ENCODE peak calls at places on chromosomes 13 and 19, in ten cellular contexts. P, R, F, O, U, V, E, N, X and W are unnamed samples. For H3K4me1, the result is how much of the 10 kb centered on the place peaks cover.

GRCh38 chr13:30847697-30848307 is 58.3 kb upstream of the MEDAG start:
- DNase-seq in P (peak), R (no peak), F (no peak), O (no peak), U (peak), V (no peak), E (no peak), N (no peak), X (no peak), W (no peak)

GRCh38 chr19:7923295-7924191 is 2.4 kb downstream of the CTXN1 start:
- DNase-seq in P (no peak), R (no peak), F (no peak), O (peak), U (no peak), V (no peak), E (peak), N (no peak), X (no peak), W (no peak)

GRCh38 chr13:49356224-49356623 is 87.6 kb downstream of the CAB39L start:
- DNase-seq in P (peak), R (no peak), F (no peak), O (no peak), U (peak), V (no peak), E (no peak), N (no peak), X (no peak), W (no peak)

GRCh38 chr13:113207890-113208423 is 512 bp downstream of the PCID2 start:
- DNase-seq in P (peak), R (peak), F (peak), O (no peak), U (peak), V (no peak), E (no peak), N (no peak), X (peak), W (peak)

GRCh38 chr19:17340871-17341357 is 3.6 kb downstream of the GTPBP3 start:
- DNase-seq in P (no peak), R (peak), F (no peak), O (no peak), U (no peak), V (no peak), E (peak), N (no peak), X (no peak), W (no peak)

GRCh38 chr13:112061367-112062046 is 5.4 kb upstream of the SOX1 start:
- DNase-seq in P (no peak), R (peak), F (no peak), O (no peak), U (no peak), V (no peak), E (no peak), N (no peak), X (no peak), W (no peak)

GRCh38 chr19:49231389-49231788 is 73.8 kb downstream of the TRPM4 start:
- DNase-seq in P (no peak), R (no peak), F (no peak), O (no peak), U (no peak), V (no peak), E (no peak), N (no peak), X (no peak), W (no peak)

GRCh38 chr13:46053162-46054012 is 841 bp upstream of the ZC3H13 start:
- DNase-seq in P (no peak), R (no peak), F (no peak), O (no peak), U (no peak), V (no peak), E (no peak), N (no peak), X (no peak), W (no peak)

GRCh38 chr19:37362733-37363132 is 8.2 kb upstream of the ZNF527 start:
- DNase-seq in P (peak), R (peak), F (peak), O (no peak), U (peak), V (peak), E (no peak), N (no peak), X (no peak), W (no peak)

GRCh38 chr13:51453308-51453958 is 597 bp upstream of the INTS6 start:
- DNase-seq in P (peak), R (no peak), F (peak), O (peak), U (no peak), V (no peak), E (peak), N (peak), X (peak), W (peak)

DNA sequence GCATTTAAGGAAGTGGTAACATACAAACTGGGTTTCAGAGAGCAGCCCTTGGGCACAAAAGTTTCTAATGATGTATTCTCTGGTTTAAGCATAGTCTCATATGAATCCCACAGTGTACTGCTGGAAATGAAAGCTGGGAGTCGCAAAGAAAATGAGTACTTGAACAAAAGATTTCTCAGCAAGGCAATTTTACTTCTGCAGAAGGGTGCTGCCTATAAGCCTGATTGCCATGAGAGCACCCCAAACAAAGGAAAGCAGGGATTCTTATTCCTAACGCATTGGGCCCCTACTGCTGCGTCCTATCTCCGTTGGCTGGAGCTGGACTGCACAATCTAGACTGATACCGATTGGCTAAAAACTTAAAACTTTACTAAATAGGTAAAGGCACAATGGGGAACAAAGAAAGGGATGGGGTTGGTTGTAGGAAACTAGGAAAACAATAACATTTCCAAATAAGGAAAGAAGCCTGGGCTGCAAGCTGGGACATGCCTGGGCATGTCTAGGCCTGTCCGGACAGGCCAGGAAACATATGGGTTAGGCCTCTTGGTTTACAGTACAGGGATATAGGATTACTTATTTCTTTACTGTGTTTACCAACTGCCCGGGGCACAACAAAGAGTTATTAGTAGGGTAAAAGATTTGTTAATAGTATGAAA is 27.4 kb upstream of the VN1R4 start:
- DNase-seq in P (no peak), R (peak), F (no peak), O (no peak), U (no peak), V (no peak), E (no peak), N (no peak), X (no peak), W (no peak)
- H3K27ac ChIP-seq in P (no peak), R (no peak), F (no peak), O (no peak), U (no peak), V (peak), E (no peak), N (no peak), X (no peak), W (no peak)

GRCh38 chr19:1411255-1412191 is 4.1 kb downstream of the DAZAP1 start:
- DNase-seq in P (peak), R (no peak), F (no peak), O (no peak), U (peak), V (no peak), E (peak), N (no peak), X (peak), W (no peak)

GRCh38 chr19:1410789-1411188 is 3.4 kb downstream of the DAZAP1 start:
- DNase-seq in P (no peak), R (no peak), F (no peak), O (no peak), U (no peak), V (no peak), E (no peak), N (no peak), X (no peak), W (no peak)

GRCh38 chr19:1409204-1410005 is 2.0 kb downstream of the DAZAP1 start:
- DNase-seq in P (peak), R (no peak), F (no peak), O (no peak), U (no peak), V (no peak), E (no peak), N (no peak), X (no peak), W (no peak)

GRCh38 chr19:1408300-1409203 is 1.2 kb downstream of the DAZAP1 start:
- DNase-seq in P (peak), R (no peak), F (peak), O (peak), U (peak), V (no peak), E (peak), N (peak), X (peak), W (peak)

DNA sequence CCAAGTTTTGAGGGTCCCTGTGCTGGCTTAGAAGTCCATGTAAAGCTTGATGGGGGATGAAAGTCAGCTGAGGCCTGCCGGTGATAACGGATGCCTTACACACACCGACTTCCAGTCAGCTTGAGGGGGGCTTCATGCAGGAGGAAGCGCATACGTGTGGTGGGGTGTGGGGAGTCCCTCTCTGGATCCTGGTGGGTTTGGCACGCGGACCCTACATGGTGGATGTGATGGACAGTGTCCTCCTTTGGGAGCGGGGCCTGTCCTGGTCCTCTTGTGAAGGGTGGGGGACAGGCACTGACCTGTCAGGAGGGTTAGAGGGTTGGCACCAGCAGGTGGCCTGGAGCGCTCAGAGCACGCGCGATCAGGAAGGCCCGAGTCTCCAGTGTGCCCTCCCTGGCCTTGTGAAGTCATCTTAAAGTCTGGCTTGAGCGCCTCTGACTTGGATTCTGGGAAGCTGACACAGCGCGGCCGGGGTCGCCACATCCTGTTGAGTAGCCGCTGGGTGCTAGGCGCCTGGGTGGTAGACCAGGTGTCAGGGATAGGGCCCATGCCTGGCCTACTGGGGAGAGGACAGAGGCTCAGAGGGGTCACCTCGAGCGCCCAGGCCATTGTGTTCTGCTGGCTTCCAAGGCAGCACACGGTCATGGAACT is 2.9 kb downstream of the DAZAP1 start:
- DNase-seq in P (peak), R (no peak), F (peak), O (no peak), U (peak), V (no peak), E (no peak), N (no peak), X (no peak), W (no peak)
- H3K4me1 ChIP-seq in P (under half), R (under half), F (half or more), O (half or more), U (under half), V (under half), E (half or more), N (under half), X (half or more), W (half or more)

DNA sequence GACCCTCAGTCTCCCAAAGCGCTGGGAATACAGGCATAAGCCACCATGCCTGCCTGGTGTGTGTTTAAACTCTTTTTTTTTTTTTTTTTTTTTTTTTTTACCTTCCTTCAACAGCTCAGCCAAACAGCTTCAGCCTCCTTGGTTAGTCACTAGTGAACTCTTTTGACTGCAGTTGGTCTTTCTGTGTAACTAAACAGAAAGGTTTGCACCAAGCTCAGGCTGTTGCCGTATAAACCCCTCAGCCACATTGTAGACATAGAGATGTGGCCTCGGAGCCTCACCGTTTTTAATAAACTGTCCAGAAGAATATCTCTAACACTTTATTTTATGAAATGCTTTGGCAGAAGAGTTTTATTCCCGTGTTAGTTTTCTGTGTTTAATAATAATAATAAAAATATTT is 171.6 kb upstream of the MAB21L1 start:
- DNase-seq in P (peak), R (no peak), F (no peak), O (no peak), U (no peak), V (no peak), E (no peak), N (no peak), X (no peak), W (no peak)
- H3K27ac ChIP-seq in P (no peak), R (no peak), F (no peak), O (no peak), U (no peak), V (no peak), E (no peak), N (no peak), X (no peak), W (no peak)

GRCh38 chr13:64051278-64051677 is 2635.6 kb upstream of the PCDH20 start:
- DNase-seq in P (no peak), R (no peak), F (no peak), O (no peak), U (no peak), V (no peak), E (no peak), N (no peak), X (no peak), W (no peak)

GRCh38 chr13:64057372-64058020 is 2641.8 kb upstream of the PCDH20 start:
- DNase-seq in P (no peak), R (no peak), F (no peak), O (no peak), U (no peak), V (no peak), E (no peak), N (no peak), X (no peak), W (no peak)

GRCh38 chr13:64052526-64052925 is 2636.9 kb upstream of the PCDH20 start:
- DNase-seq in P (no peak), R (no peak), F (no peak), O (no peak), U (no peak), V (no peak), E (no peak), N (no peak), X (no peak), W (no peak)

DNA sequence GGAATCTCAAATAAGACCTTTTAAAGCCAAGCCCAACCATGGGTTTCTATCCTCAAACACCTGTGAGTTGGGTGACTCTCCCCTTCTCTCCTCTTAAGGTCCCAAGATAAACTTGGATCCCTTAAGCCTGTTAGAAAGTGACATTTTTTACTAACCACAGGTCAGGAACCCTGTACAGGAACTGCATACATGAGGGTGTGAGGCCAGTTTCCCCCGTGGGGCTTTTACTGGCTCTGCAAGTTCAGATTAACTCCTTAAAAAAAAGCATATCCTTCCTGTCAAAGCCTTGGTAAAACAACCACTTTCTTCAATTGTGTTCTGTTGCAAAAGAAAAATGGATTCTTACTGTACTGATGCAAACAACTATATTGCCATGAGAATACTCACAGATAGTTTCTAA is 2638.7 kb upstream of the PCDH20 start:
- DNase-seq in P (no peak), R (no peak), F (no peak), O (no peak), U (no peak), V (no peak), E (no peak), N (no peak), X (no peak), W (no peak)
- H3K4me1 ChIP-seq in P (under half), R (under half), F (under half), O (under half), U (under half), V (under half), E (under half), N (under half), X (under half), W (under half)

GRCh38 chr19:10870501-10870954 is 825 bp upstream of the CARM1 start:
- DNase-seq in P (no peak), R (no peak), F (no peak), O (no peak), U (no peak), V (peak), E (no peak), N (no peak), X (no peak), W (no peak)

GRCh38 chr19:10872551-10873107 is 1.3 kb downstream of the CARM1 start:
- DNase-seq in P (peak), R (no peak), F (no peak), O (no peak), U (no peak), V (no peak), E (no peak), N (no peak), X (no peak), W (no peak)

GRCh38 chr19:10874019-10874418 is 2.7 kb downstream of the CARM1 start:
- DNase-seq in P (no peak), R (no peak), F (no peak), O (no peak), U (no peak), V (no peak), E (no peak), N (no peak), X (no peak), W (no peak)

GRCh38 chr19:10870955-10871603 is at the start of gene CARM1:
- DNase-seq in P (peak), R (peak), F (peak), O (peak), U (peak), V (no peak), E (peak), N (peak), X (peak), W (peak)

GRCh38 chr19:10871711-10872550 is 578 bp downstream of the CARM1 start:
- DNase-seq in P (peak), R (no peak), F (peak), O (peak), U (peak), V (no peak), E (peak), N (peak), X (peak), W (peak)
- H3K27ac ChIP-seq in P (peak), R (no peak), F (peak), O (peak), U (peak), V (peak), E (peak), N (peak), X (peak), W (peak)

GRCh38 chr19:13027031-13027430 is 31.8 kb downstream of the NFIX start:
- DNase-seq in P (peak), R (no peak), F (no peak), O (no peak), U (no peak), V (no peak), E (no peak), N (no peak), X (no peak), W (no peak)

GRCh38 chr19:13027557-13027956 is 32.3 kb downstream of the NFIX start:
- DNase-seq in P (peak), R (no peak), F (no peak), O (no peak), U (no peak), V (no peak), E (no peak), N (no peak), X (no peak), W (no peak)

GRCh38 chr19:13029893-13030292 is 34.6 kb downstream of the NFIX start:
- DNase-seq in P (peak), R (peak), F (no peak), O (no peak), U (no peak), V (no peak), E (peak), N (no peak), X (no peak), W (no peak)

GRCh38 chr19:13028027-13028426 is 32.8 kb downstream of the NFIX start:
- DNase-seq in P (no peak), R (no peak), F (no peak), O (no peak), U (no peak), V (no peak), E (no peak), N (no peak), X (no peak), W (peak)

DNA sequence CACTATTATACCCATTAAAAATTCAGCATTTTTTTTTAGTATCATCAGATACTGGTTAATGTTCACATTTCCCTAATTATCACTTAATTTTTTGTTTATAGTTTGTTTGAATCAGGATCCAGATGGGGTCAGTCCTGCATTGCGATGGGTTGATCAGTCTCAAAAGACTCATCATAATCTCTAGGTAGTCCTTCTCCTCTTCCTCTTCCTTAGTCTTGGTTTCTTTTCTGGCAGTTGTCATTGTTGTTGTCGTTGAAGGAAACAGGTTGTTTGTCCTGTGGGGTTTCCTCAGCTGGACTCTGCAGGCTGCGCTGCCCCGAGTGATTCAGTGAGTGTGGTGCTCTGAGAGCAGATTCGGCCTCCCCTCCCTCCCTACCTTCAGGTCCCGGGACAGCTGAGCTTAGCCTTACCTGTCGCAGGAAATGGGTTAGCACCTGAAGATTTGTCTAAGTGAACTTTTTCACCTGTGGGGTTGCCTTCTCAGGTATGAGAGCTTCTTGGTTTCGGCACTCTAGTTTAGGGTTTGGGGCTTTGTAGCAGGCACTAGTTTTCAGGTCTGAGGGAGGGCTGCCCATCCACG is 34.1 kb downstream of the NFIX start:
- DNase-seq in P (no peak), R (no peak), F (no peak), O (no peak), U (no peak), V (no peak), E (no peak), N (no peak), X (no peak), W (no peak)
- H3K4me1 ChIP-seq in P (half or more), R (under half), F (half or more), O (under half), U (under half), V (under half), E (half or more), N (under half), X (half or more), W (half or more)

DNA sequence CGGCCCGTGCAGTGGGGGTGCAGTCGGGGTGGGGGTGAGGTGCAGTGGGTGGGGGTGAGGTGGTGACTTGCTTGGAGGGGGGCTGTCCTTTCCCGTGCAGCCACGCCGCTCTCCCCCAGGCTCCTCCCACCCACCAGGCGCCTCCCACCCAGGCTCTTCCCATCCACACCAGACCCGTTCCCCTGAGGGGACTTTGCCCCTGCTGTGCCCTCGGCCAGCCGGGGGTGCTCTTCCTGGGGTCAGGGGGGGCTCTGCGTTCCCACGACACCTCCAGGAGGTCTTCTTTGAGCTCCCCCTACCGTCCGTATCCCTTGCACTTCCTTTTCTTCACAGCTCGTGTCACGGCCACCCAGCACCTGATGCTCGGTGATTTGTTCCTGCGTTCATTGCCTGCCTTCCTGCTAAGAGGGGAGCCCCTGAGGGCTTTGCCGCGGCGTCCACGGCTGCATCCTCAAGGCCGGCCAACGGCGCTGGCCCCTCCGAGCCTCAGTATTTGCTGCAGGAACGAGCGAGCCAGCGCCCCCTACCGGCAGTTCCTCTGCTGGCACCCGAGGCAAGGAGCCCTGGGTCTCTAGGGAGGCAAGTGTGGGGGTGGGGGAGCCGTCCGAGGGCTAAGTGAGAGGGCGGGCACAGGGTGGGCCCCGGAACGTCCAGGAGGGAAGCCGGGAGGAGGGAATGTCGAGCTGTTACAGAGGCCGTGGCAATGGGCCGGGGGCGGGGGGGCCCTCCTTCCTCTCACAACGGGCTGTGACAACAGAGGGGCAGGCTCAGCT is 11.8 kb downstream of the LRRC4B start:
- DNase-seq in P (peak), R (peak), F (peak), O (peak), U (peak), V (peak), E (peak), N (peak), X (peak), W (peak)
- H3K27ac ChIP-seq in P (no peak), R (no peak), F (no peak), O (no peak), U (peak), V (no peak), E (no peak), N (no peak), X (peak), W (no peak)